ENCODE peak calls at places on chromosomes 11 and 22, in four cellular contexts. K, C, P and G are unnamed samples.

GRCh38 chr22:30290679-30291333 is 1.5 kb upstream of the CASTOR1 start:
- DNase-seq in C (no peak), K (peak; percentile 92), P (peak; percentile 69), G (peak; percentile 98)

GRCh38 chr22:19478466-19479357 is at the start of gene UFD1:
- DNase-seq in P (peak; percentile 93), K (peak; percentile 93), C (peak; percentile 88), G (peak; percentile 85)

GRCh38 chr11:132125855-132126841 is 755.7 kb downstream of the NTM start:
- DNase-seq in K (no peak), P (peak; percentile 61), C (peak; percentile 46), G (no peak)

GRCh38 chr11:91326751-91327150 is 897.9 kb upstream of the FAT3 start:
- DNase-seq in P (no peak), C (no peak), K (no peak), G (no peak)

GRCh38 chr11:96084610-96085348 is 160.9 kb upstream of the MTMR2 start:
- DNase-seq in K (no peak), C (no peak), P (peak; percentile 77), G (no peak)

GRCh38 chr11:68297812-68298658 is 14.4 kb upstream of the LRP5 start:
- DNase-seq in C (peak; percentile 81), K (peak; percentile 79), P (peak; percentile 73), G (peak; percentile 70)

GRCh38 chr22:47822459-47822858 is 1060.0 kb downstream of the TBC1D22A start:
- DNase-seq in P (no peak), K (no peak), C (no peak), G (no peak)

GRCh38 chr11:59510917-59511589 is at the start of gene OR4D9:
- DNase-seq in C (no peak), K (no peak), P (no peak), G (peak; percentile 3)

GRCh38 chr11:104134760-104135159 is 29.2 kb downstream of the PDGFD start:
- DNase-seq in C (no peak), K (no peak), P (peak; percentile 34), G (no peak)

GRCh38 chr11:100632970-100633452 is 54.1 kb upstream of the ARHGAP42 start:
- DNase-seq in C (no peak), K (peak; percentile 88), P (peak; percentile 75), G (peak; percentile 87)

GRCh38 chr22:37581534-37581933 is 1.6 kb upstream of the LGALS2 start:
- DNase-seq in C (no peak), P (no peak), K (peak; percentile 79), G (no peak)

GRCh38 chr11:116567721-116568242 is 205.0 kb downstream of the BUD13 start:
- DNase-seq in C (no peak), P (no peak), K (no peak), G (no peak)

GRCh38 chr11:130554241-130555055 is 106.0 kb downstream of the ADAMTS15 start:
- DNase-seq in C (no peak), K (no peak), P (peak; percentile 30), G (no peak)

GRCh38 chr11:80315263-80315662 is 874.4 kb upstream of the TENM4 start:
- DNase-seq in C (no peak), P (no peak), K (no peak), G (no peak)

GRCh38 chr11:116294630-116295029 is 478.2 kb downstream of the BUD13 start:
- DNase-seq in C (no peak), P (no peak), K (no peak), G (no peak)

GRCh38 chr11:102780491-102780918 is at the start of gene MMP10:
- DNase-seq in C (no peak), K (no peak), P (peak; percentile 74), G (no peak)